ENCODE peak calls at places on chromosomes 12 and 14, in five cellular contexts. A is HEK293T, V is tibial nerve, M is left cardiac atrium, E is AG08396. T is an unnamed sample.

GRCh38 chr12:25959069-25959961 is 833 bp downstream of the RASSF8 start:
- DNase-seq in A (peak), V (no peak), M (peak), E (peak), T (peak)

GRCh38 chr12:75308279-75308678 is 21.8 kb downstream of the CAPS2 start:
- DNase-seq in A (no peak), V (no peak), M (no peak), E (no peak), T (no peak)

GRCh38 chr14:28902930-28903329 is 136.3 kb downstream of the FOXG1 start:
- DNase-seq in A (no peak), V (no peak), M (no peak), E (no peak), T (no peak)

GRCh38 chr14:22391908-22392307 is 197.1 kb downstream of the DAD1 start:
- DNase-seq in A (peak), V (no peak), M (peak), E (peak), T (no peak)

GRCh38 chr12:42815068-42815467 is 225.5 kb upstream of the PRICKLE1 start:
- DNase-seq in A (no peak), V (no peak), M (no peak), E (no peak), T (no peak)

GRCh38 chr12:24852420-24852819 is 96.5 kb downstream of the BCAT1 start:
- DNase-seq in A (no peak), V (no peak), M (no peak), E (no peak), T (no peak)

GRCh38 chr12:78898416-78898815 is 33.8 kb downstream of the SYT1 start:
- DNase-seq in A (no peak), V (no peak), M (peak), E (no peak), T (no peak)

GRCh38 chr12:77947326-77947725 is 116.6 kb downstream of the NAV3 start:
- DNase-seq in A (no peak), V (no peak), M (no peak), E (peak), T (no peak)

GRCh38 chr12:46507766-46508165 is 135.2 kb upstream of the SLC38A2 start:
- DNase-seq in A (no peak), V (no peak), M (no peak), E (no peak), T (no peak)

GRCh38 chr12:39736406-39736805 is 116.8 kb upstream of the ABCD2 start:
- DNase-seq in A (no peak), V (no peak), M (no peak), E (no peak), T (no peak)

GRCh38 chr12:54164402-54165145 is 24.2 kb downstream of the SMUG1 start:
- DNase-seq in A (no peak), V (no peak), M (no peak), E (no peak), T (no peak)